ENCODE peak calls at places on chromosomes 13 and 19, in four cellular contexts. I is cardiac fibroblast; P is upper lobe of right lung; R is stimulated activated CD8-positive, alpha-beta memory T cell treated with anti-CD3 and anti-CD28 coated beads, Interleukin-12 subunit alpha, Interleukin-12 subunit beta, amount 100 ng/mL, for 4 hours. L is an unnamed sample.

GRCh38 chr19:51441410-51442390 is 16.6 kb downstream of the SIGLEC8 start:
- DNase-seq in R (peak), P (peak), I (no peak), L (no peak)

GRCh38 chr13:78958019-78958418 is 299.1 kb upstream of the OBI1 start:
- DNase-seq in P (no peak), I (no peak), R (no peak), L (no peak)

GRCh38 chr19:29492761-29493160 is 33.0 kb upstream of the VSTM2B start:
- DNase-seq in P (no peak), R (no peak), I (no peak), L (no peak)

GRCh38 chr19:35240322-35240721 is 8.5 kb upstream of the LSR start:
- DNase-seq in I (no peak), R (no peak), P (no peak), L (no peak)

GRCh38 chr13:113850722-113851479 is 13.0 kb downstream of the GAS6 start:
- DNase-seq in R (no peak), I (no peak), P (no peak), L (no peak)

GRCh38 chr13:104592127-104592526 is 1525.9 kb upstream of the SLC10A2 start:
- DNase-seq in R (no peak), I (peak), P (no peak), L (no peak)

GRCh38 chr19:17943284-17944221 is 10.7 kb downstream of the CCDC124 start:
- DNase-seq in P (no peak), R (no peak), I (no peak), L (peak)

GRCh38 chr19:45423033-45423588 is 606 bp downstream of the ERCC1 start:
- DNase-seq in P (no peak), R (peak), I (no peak), L (no peak)

GRCh38 chr19:16301999-16302694 is 22.5 kb upstream of the KLF2 start:
- DNase-seq in R (no peak), I (peak), P (no peak), L (no peak)

GRCh38 chr13:50713849-50714248 is 129.6 kb downstream of the DLEU7 start:
- DNase-seq in R (no peak), I (peak), P (no peak), L (no peak)

GRCh38 chr19:28424041-28424440 is 788.9 kb downstream of the UQCRFS1 start:
- DNase-seq in R (no peak), I (no peak), P (no peak), L (no peak)

GRCh38 chr13:33186851-33187250 is 98.7 kb downstream of the STARD13 start:
- DNase-seq in R (no peak), P (no peak), I (peak), L (no peak)

GRCh38 chr19:3649888-3650287 is 23.3 kb upstream of the CACTIN start:
- DNase-seq in I (no peak), R (no peak), P (no peak), L (no peak)

GRCh38 chr19:40962460-40962961 is 28.6 kb upstream of the CYP2B6 start:
- DNase-seq in R (no peak), P (no peak), I (peak), L (no peak)

GRCh38 chr13:23655321-23655720 is 85.1 kb downstream of the TNFRSF19 start:
- DNase-seq in I (no peak), R (no peak), P (no peak), L (no peak)

GRCh38 chr19:1214862-1215731 is 9.5 kb downstream of the STK11 start:
- DNase-seq in I (no peak), P (peak), R (no peak), L (no peak)

GRCh38 chr13:46617885-46618284 is 64.9 kb downstream of the LRCH1 start:
- DNase-seq in P (no peak), I (no peak), R (no peak), L (no peak)

GRCh38 chr19:6279620-6279930 is 200 bp downstream of the MLLT1 start:
- DNase-seq in R (no peak), P (no peak), I (no peak), L (no peak)

GRCh38 chr19:57103573-57104277 is 16.1 kb upstream of the USP29 start:
- DNase-seq in P (no peak), I (peak), R (peak), L (peak)

GRCh38 chr19:7868671-7869452 is 5.3 kb downstream of the PRR36 start:
- DNase-seq in R (peak), P (peak), I (peak), L (peak)

GRCh38 chr19:33241530-33242101 is 16.0 kb upstream of the SLC7A10 start:
- DNase-seq in P (peak), R (peak), I (no peak), L (no peak)

GRCh38 chr13:89514534-89515312 is 1832.8 kb upstream of the MIR17HG start:
- DNase-seq in R (no peak), P (no peak), I (peak), L (no peak)

GRCh38 chr13:109595466-109595865 is 190.9 kb downstream of the IRS2 start:
- DNase-seq in P (no peak), R (no peak), I (peak), L (no peak)

GRCh38 chr19:6529351-6529750 is 1.5 kb upstream of the TNFSF9 start:
- DNase-seq in R (no peak), P (no peak), I (no peak), L (no peak)

GRCh38 chr19:2495130-2495641 is 19.3 kb downstream of the GADD45B start:
- DNase-seq in I (peak), R (peak), P (peak), L (no peak)

GRCh38 chr19:45276284-45276687 is 25.2 kb downstream of the MARK4 start:
- DNase-seq in P (no peak), R (no peak), I (no peak), L (no peak)

GRCh38 chr19:33432408-33433170 is 59.1 kb downstream of the CEBPG start:
- DNase-seq in R (no peak), I (no peak), P (peak), L (no peak)

GRCh38 chr13:27341616-27342015 is 71.0 kb downstream of the RASL11A start:
- DNase-seq in I (no peak), P (no peak), R (no peak), L (no peak)

GRCh38 chr13:36764536-36764935 is 54.5 kb upstream of the RFXAP start:
- DNase-seq in I (no peak), P (no peak), R (no peak), L (no peak)

GRCh38 chr13:31053098-31053497 is 108.6 kb downstream of the HSPH1 start:
- DNase-seq in P (no peak), R (no peak), I (peak), L (no peak)

GRCh38 chr13:84137292-84137691 is 255.0 kb upstream of the SLITRK1 start:
- DNase-seq in R (no peak), I (no peak), P (no peak), L (no peak)

GRCh38 chr13:57632276-57633140 is 964 bp downstream of the PCDH17 start:
- DNase-seq in I (peak), P (peak), R (no peak), L (peak)

GRCh38 chr13:109271991-109272454 is 514.4 kb downstream of the IRS2 start:
- DNase-seq in I (peak), P (no peak), R (no peak), L (no peak)

GRCh38 chr13:25300861-25301346 is 521 bp upstream of the NUP58 start:
- DNase-seq in P (peak), I (no peak), R (peak), L (peak)

GRCh38 chr19:42229855-42230331 is 9.8 kb downstream of the ZNF526 start:
- DNase-seq in P (no peak), R (no peak), I (no peak), L (no peak)

L was measured in occipital lobe.